ENCODE peak calls at places on chromosomes 2 and 18, in five cellular contexts. One of them, this sample, is unnamed.

GRCh38 chr2:135791418-135792190 is 45.4 kb downstream of the LCT start:
- DNase-seq in GM06990: no peak
- DNase-seq in cardiac muscle cell: peak
- DNase-seq in IMR-90: peak
- DNase-seq in choroid plexus epithelial cell: peak
- DNase-seq in this sample: no peak

GRCh38 chr2:193584522-193584938 is 1389.8 kb upstream of the TMEFF2 start:
- DNase-seq in GM06990: no peak
- DNase-seq in cardiac muscle cell: peak
- DNase-seq in IMR-90: peak
- DNase-seq in choroid plexus epithelial cell: peak
- DNase-seq in this sample: peak

GRCh38 chr2:7748717-7749415 is 831.7 kb downstream of the RNF144A start:
- DNase-seq in GM06990: no peak
- DNase-seq in cardiac muscle cell: no peak
- DNase-seq in IMR-90: peak
- DNase-seq in choroid plexus epithelial cell: no peak
- DNase-seq in this sample: no peak

GRCh38 chr18:13235326-13235937 is 16.9 kb downstream of the LDLRAD4 start:
- DNase-seq in GM06990: no peak
- DNase-seq in cardiac muscle cell: no peak
- DNase-seq in IMR-90: no peak
- DNase-seq in choroid plexus epithelial cell: no peak
- DNase-seq in this sample: no peak

GRCh38 chr2:109736177-109736827 is 57.8 kb upstream of the RGPD5 start:
- DNase-seq in GM06990: no peak
- DNase-seq in cardiac muscle cell: peak
- DNase-seq in IMR-90: peak
- DNase-seq in choroid plexus epithelial cell: peak
- DNase-seq in this sample: peak

GRCh38 chr2:235614176-235614860 is 120.5 kb downstream of the AGAP1 start:
- DNase-seq in GM06990: no peak
- DNase-seq in cardiac muscle cell: peak
- DNase-seq in IMR-90: no peak
- DNase-seq in choroid plexus epithelial cell: no peak
- DNase-seq in this sample: no peak

GRCh38 chr2:203533696-203534471 is 1.2 kb downstream of the RAPH1 start:
- DNase-seq in GM06990: no peak
- DNase-seq in cardiac muscle cell: peak
- DNase-seq in IMR-90: peak
- DNase-seq in choroid plexus epithelial cell: peak
- DNase-seq in this sample: peak

GRCh38 chr2:232458051-232458660 is 2.2 kb downstream of the ALPI start:
- DNase-seq in GM06990: no peak
- DNase-seq in cardiac muscle cell: no peak
- DNase-seq in IMR-90: no peak
- DNase-seq in choroid plexus epithelial cell: no peak
- DNase-seq in this sample: no peak

GRCh38 chr2:212912445-212913103 is 238.8 kb downstream of the IKZF2 start:
- DNase-seq in GM06990: no peak
- DNase-seq in cardiac muscle cell: peak
- DNase-seq in IMR-90: peak
- DNase-seq in choroid plexus epithelial cell: peak
- DNase-seq in this sample: no peak

GRCh38 chr2:10658041-10658913 is 31.5 kb downstream of the NOL10 start:
- DNase-seq in GM06990: no peak
- DNase-seq in cardiac muscle cell: peak
- DNase-seq in IMR-90: peak
- DNase-seq in choroid plexus epithelial cell: peak
- DNase-seq in this sample: no peak

GRCh38 chr2:27211943-27212625 is at the start of the genes ATRAID and SLC5A6:
- DNase-seq in GM06990: peak
- DNase-seq in cardiac muscle cell: peak
- DNase-seq in IMR-90: peak
- DNase-seq in choroid plexus epithelial cell: peak
- DNase-seq in this sample: peak

GRCh38 chr18:471701-472100 is 28.8 kb downstream of the COLEC12 start:
- DNase-seq in GM06990: no peak
- DNase-seq in cardiac muscle cell: peak
- DNase-seq in IMR-90: no peak
- DNase-seq in choroid plexus epithelial cell: no peak
- DNase-seq in this sample: no peak

GRCh38 chr2:172743143-172743542 is 7.5 kb downstream of the RAPGEF4 start:
- DNase-seq in GM06990: no peak
- DNase-seq in cardiac muscle cell: no peak
- DNase-seq in IMR-90: no peak
- DNase-seq in choroid plexus epithelial cell: peak
- DNase-seq in this sample: no peak

GRCh38 chr2:158457092-158457825 is 507 bp downstream of the PKP4 start:
- DNase-seq in GM06990: peak
- DNase-seq in cardiac muscle cell: peak
- DNase-seq in IMR-90: peak
- DNase-seq in choroid plexus epithelial cell: peak
- DNase-seq in this sample: peak

GRCh38 chr18:35491689-35492077 is 6.1 kb downstream of the INO80C start:
- DNase-seq in GM06990: no peak
- DNase-seq in cardiac muscle cell: no peak
- DNase-seq in IMR-90: no peak
- DNase-seq in choroid plexus epithelial cell: peak
- DNase-seq in this sample: no peak

GRCh38 chr2:23536326-23536725 is 151.3 kb downstream of the KLHL29 start:
- DNase-seq in GM06990: no peak
- DNase-seq in cardiac muscle cell: no peak
- DNase-seq in IMR-90: no peak
- DNase-seq in choroid plexus epithelial cell: no peak
- DNase-seq in this sample: no peak

GRCh38 chr2:201978988-201979387 is 54.7 kb upstream of the FZD7 start:
- DNase-seq in GM06990: no peak
- DNase-seq in cardiac muscle cell: no peak
- DNase-seq in IMR-90: no peak
- DNase-seq in choroid plexus epithelial cell: no peak
- DNase-seq in this sample: no peak

GRCh38 chr18:58649966-58650816 is 21.1 kb upstream of the MALT1 start:
- DNase-seq in GM06990: peak
- DNase-seq in cardiac muscle cell: no peak
- DNase-seq in IMR-90: peak
- DNase-seq in choroid plexus epithelial cell: peak
- DNase-seq in this sample: no peak

GRCh38 chr18:6044319-6044718 is 149.0 kb upstream of the TMEM200C start:
- DNase-seq in GM06990: no peak
- DNase-seq in cardiac muscle cell: no peak
- DNase-seq in IMR-90: no peak
- DNase-seq in choroid plexus epithelial cell: no peak
- DNase-seq in this sample: no peak

DNA sequence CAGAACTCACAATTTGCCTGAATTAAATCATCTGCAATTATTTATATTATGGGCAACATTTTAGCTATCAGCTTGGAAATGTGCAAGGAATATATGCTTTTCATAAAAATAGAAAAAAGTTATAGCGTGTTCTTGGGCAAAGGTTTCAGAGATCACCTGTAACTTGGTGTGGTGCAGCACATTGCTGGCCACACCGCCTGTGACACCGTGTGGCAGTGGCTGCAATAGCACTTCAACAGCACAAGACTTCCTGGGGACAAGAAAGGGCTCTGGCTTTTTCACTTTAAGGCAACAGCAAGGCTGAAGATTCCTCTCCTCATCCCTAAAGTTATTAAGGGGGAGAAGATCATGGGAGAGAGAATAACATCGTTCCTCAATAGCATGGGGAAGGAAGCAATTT is 14.8 kb upstream of the SERPINB3 start:
- DNase-seq in GM06990: no peak
- DNase-seq in cardiac muscle cell: no peak
- DNase-seq in IMR-90: no peak
- DNase-seq in choroid plexus epithelial cell: no peak
- DNase-seq in this sample: no peak
- TF ChIP-seq CTCF in GM06990: peak
- TF ChIP-seq CTCF in cardiac muscle cell: no peak
- TF ChIP-seq CTCF in IMR-90: no peak
- TF ChIP-seq CTCF in choroid plexus epithelial cell: no peak
- TF ChIP-seq CTCF in this sample: peak

DNA sequence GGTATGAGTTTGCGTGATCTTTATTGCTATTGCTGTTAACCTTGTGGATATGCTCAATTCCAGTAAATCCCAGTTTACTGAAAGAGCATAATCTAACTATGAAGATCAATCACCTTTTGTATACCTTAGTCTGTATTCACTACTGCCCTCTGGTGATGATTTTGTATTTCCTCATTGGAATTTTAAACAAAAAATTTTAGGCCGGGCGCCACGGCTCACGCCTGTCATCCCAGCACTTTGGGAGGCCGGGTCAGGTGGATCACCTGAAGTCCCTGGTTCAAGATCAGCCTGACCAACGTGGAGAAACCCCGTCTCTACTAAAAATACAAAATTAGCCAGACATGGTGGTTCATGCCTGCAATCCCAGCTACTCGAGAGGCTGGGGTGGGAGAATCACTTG is 5.1 kb downstream of the COMMD1 start:
- DNase-seq in GM06990: no peak
- DNase-seq in cardiac muscle cell: no peak
- DNase-seq in IMR-90: no peak
- DNase-seq in choroid plexus epithelial cell: peak
- DNase-seq in this sample: no peak
- TF ChIP-seq CTCF in GM06990: peak
- TF ChIP-seq CTCF in cardiac muscle cell: peak
- TF ChIP-seq CTCF in IMR-90: peak
- TF ChIP-seq CTCF in choroid plexus epithelial cell: peak
- TF ChIP-seq CTCF in this sample: peak

GRCh38 chr2:522776-523175 is 154.4 kb downstream of the TMEM18 start:
- DNase-seq in GM06990: no peak
- DNase-seq in cardiac muscle cell: no peak
- DNase-seq in IMR-90: no peak
- DNase-seq in choroid plexus epithelial cell: no peak
- DNase-seq in this sample: no peak
- TF ChIP-seq CTCF in GM06990: no peak
- TF ChIP-seq CTCF in cardiac muscle cell: no peak
- TF ChIP-seq CTCF in IMR-90: no peak
- TF ChIP-seq CTCF in choroid plexus epithelial cell: no peak
- TF ChIP-seq CTCF in this sample: no peak

GRCh38 chr18:1663879-1664705 is 759.4 kb downstream of the ADCYAP1 start:
- DNase-seq in GM06990: no peak
- DNase-seq in cardiac muscle cell: peak
- DNase-seq in IMR-90: no peak
- DNase-seq in choroid plexus epithelial cell: peak
- DNase-seq in this sample: peak
- TF ChIP-seq CTCF in GM06990: peak
- TF ChIP-seq CTCF in cardiac muscle cell: peak
- TF ChIP-seq CTCF in IMR-90: peak
- TF ChIP-seq CTCF in choroid plexus epithelial cell: peak
- TF ChIP-seq CTCF in this sample: peak